ENCODE peak calls at places on chromosomes 2 and 18, in four cellular contexts. Y is SK-N-SH, T is body of pancreas, X is ovary. G is an unnamed sample.

GRCh38 chr2:169112841-169113240 is 43.5 kb downstream of the DHRS9 start:
- DNase-seq in Y (no peak), T (no peak), X (no peak), G (no peak)

GRCh38 chr2:159149786-159150185 is 136.7 kb downstream of the WDSUB1 start:
- DNase-seq in Y (no peak), T (no peak), X (no peak), G (no peak)

GRCh38 chr2:176687944-176688343 is 418.7 kb downstream of the MTX2 start:
- DNase-seq in Y (no peak), T (no peak), X (no peak), G (no peak)

GRCh38 chr2:236565879-236566402 is 3.7 kb upstream of the ACKR3 start:
- DNase-seq in Y (no peak), T (no peak), X (no peak), G (no peak)

GRCh38 chr2:10019174-10019971 is 24.0 kb upstream of the KLF11 start:
- DNase-seq in Y (no peak), T (no peak), X (no peak), G (no peak)

GRCh38 chr2:237291138-237291792 is 122.7 kb downstream of the COL6A3 start:
- DNase-seq in Y (peak; percentile 87), T (peak; percentile 93), X (peak; percentile 95), G (peak; percentile 99)

GRCh38 chr18:8615397-8616025 is 6.3 kb downstream of the RAB12 start:
- DNase-seq in Y (peak; percentile 69), T (peak; percentile 45), X (no peak), G (peak; percentile 88)

GRCh38 chr2:1487758-1488715 is 74.8 kb downstream of the TPO start:
- DNase-seq in Y (peak; percentile 27), T (no peak), X (no peak), G (no peak)

GRCh38 chr2:107775791-107776190 is 50.9 kb upstream of the RGPD4 start:
- DNase-seq in Y (no peak), T (no peak), X (no peak), G (no peak)

GRCh38 chr2:200578778-200579177 is 7.0 kb upstream of the AOX1 start:
- DNase-seq in Y (no peak), T (peak; percentile 58), X (no peak), G (peak; percentile 37)

GRCh38 chr2:223768179-223768578 is 69.2 kb downstream of the AP1S3 start:
- DNase-seq in Y (no peak), T (no peak), X (no peak), G (no peak)

GRCh38 chr2:53842891-53843290 is 16.9 kb downstream of the GPR75 start:
- DNase-seq in Y (no peak), T (no peak), X (no peak), G (no peak)

GRCh38 chr2:194116861-194117260 is 1540.2 kb upstream of the SLC39A10 start:
- DNase-seq in Y (no peak), T (no peak), X (no peak), G (no peak)

GRCh38 chr2:88711331-88711730 is 19.9 kb downstream of the RPIA start:
- DNase-seq in Y (no peak), T (no peak), X (no peak), G (no peak)

GRCh38 chr2:42289222-42289621 is 71.8 kb downstream of the COX7A2L start:
- DNase-seq in Y (no peak), T (no peak), X (no peak), G (no peak)

GRCh38 chr2:71327916-71328315 is 3.7 kb upstream of the ZNF638 start:
- DNase-seq in Y (no peak), T (no peak), X (no peak), G (no peak)

GRCh38 chr2:164495491-164496223 is 125.6 kb downstream of the GRB14 start:
- DNase-seq in Y (peak; percentile 28), T (no peak), X (no peak), G (peak; percentile 44)
- TF ChIP-seq CTCF in Y (peak; percentile 67), T (peak; percentile 15), X (no peak), G (peak; percentile 69)

DNA sequence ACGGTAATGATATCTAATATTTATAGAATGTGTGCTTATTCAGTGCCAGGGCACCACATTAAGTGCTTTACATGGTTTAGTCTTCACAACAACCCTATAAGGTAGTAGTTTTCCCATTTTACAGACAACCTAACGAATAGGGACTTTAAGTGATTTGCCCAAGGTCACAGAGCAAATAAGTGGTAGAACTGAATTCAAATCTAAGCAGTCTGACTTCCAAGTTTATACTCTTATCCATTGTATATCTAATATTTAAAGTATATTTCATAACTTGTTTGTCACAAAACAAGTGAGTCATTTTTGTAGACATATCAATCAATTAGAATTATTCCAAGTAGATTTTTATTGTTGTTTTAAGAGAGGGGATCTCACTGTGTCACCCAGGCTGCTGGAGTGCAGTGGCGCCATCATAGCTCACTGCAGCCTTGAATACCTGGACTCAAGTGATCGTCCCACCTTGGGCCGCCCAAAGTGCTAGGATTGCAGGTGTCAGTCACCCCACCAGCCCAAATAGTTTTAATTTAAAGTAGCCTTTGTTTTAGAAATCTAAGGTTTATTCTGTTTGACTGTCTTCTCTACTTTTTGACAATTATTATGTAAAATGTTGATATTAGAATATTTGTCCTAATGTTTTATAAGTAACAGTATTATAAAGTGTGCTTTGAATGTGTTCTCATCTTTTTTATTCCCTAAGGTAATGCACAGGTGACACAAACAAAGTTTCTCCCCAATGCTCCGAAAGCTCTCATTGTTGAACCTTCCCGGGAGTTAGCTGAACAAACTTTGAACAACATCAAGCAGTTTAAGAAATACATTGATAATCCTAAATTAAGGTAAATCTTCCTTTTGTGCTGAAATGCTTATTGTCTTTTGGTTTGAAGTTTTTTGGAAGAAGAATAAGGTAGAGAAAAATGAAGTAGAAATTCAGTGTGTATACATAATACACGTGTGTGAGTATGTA is 15.1 kb downstream of the DDX1 start:
- DNase-seq in Y (no peak), T (no peak), X (no peak), G (no peak)
- H3K36me3 ChIP-seq in Y (peaks cover 85% of the 10 kb centered on the region), T (peaks cover 15% of the 10 kb centered on the region), X (no peaks in the 10 kb centered on the region), G (peaks cover 71% of the 10 kb centered on the region)

DNA sequence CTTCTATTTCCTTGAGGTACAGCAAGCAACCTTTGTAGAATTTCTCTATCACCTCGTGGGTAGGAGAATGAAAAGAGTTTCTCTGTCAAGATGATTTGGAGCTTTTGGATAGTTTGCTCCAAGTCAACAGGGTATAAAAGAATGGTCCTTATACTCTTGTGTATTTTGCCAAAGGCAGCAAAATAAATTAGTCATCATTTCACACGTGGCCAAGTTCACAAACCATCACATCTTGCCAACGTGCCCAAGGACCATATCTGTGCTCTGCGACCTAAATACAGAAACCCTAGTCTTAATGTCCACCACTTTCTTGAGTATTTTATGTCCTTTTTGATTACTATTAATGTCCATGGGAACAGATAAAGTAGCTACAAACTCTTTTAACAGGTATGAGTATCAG is 262.9 kb downstream of the AFF3 start:
- DNase-seq in Y (no peak), T (no peak), X (no peak), G (no peak)
- H3K27me3 ChIP-seq in Y (no peaks in the 10 kb centered on the region), T (no peaks in the 10 kb centered on the region), X (no peaks in the 10 kb centered on the region), G (no peaks in the 10 kb centered on the region)

GRCh38 chr2:44688442-44689124 is 252.9 kb upstream of the SIX3 start:
- DNase-seq in Y (no peak), T (no peak), X (no peak), G (no peak)
- TF ChIP-seq CTCF in Y (no peak), T (no peak), X (no peak), G (no peak)

GRCh38 chr2:36534275-36534799 is 63.6 kb downstream of the FEZ2 start:
- DNase-seq in Y (no peak), T (no peak), X (no peak), G (no peak)
- H3K36me3 ChIP-seq in Y (peaks cover 61% of the 10 kb centered on the region), T (no peaks in the 10 kb centered on the region), X (no peaks in the 10 kb centered on the region), G (peaks cover 39% of the 10 kb centered on the region)

GRCh38 chr2:3542107-3542506 is 16.0 kb downstream of the RNASEH1 start:
- DNase-seq in Y (no peak), T (no peak), X (no peak), G (no peak)

GRCh38 chr2:3545788-3546478 is 12.2 kb downstream of the RNASEH1 start:
- DNase-seq in Y (no peak), T (no peak), X (no peak), G (no peak)

GRCh38 chr2:3547915-3548314 is 10.2 kb downstream of the RNASEH1 start:
- DNase-seq in Y (no peak), T (no peak), X (no peak), G (no peak)

GRCh38 chr2:3539836-3540235 is 18.3 kb downstream of the RNASEH1 start:
- DNase-seq in Y (peak; percentile 42), T (no peak), X (no peak), G (no peak)

GRCh38 chr2:3543023-3543683 is 15.0 kb downstream of the RNASEH1 start:
- DNase-seq in Y (no peak), T (no peak), X (no peak), G (no peak)
- H3K27me3 ChIP-seq in Y (no peaks in the 10 kb centered on the region), T (no peaks in the 10 kb centered on the region), X (no peaks in the 10 kb centered on the region), G (no peaks in the 10 kb centered on the region)

GRCh38 chr2:240296611-240297552 is 138.6 kb upstream of the GPC1 start:
- DNase-seq in Y (peak; percentile 17), T (no peak), X (no peak), G (no peak)
- TF ChIP-seq CTCF in Y (no peak), T (no peak), X (no peak), G (no peak)

GRCh38 chr2:138000796-138001195 is 36.5 kb downstream of the HNMT start:
- DNase-seq in Y (no peak), T (no peak), X (no peak), G (no peak)
- H3K36me3 ChIP-seq in Y (no peaks in the 10 kb centered on the region), T (no peaks in the 10 kb centered on the region), X (no peaks in the 10 kb centered on the region), G (no peaks in the 10 kb centered on the region)

G was measured in brain microvascular endothelial cell.